ENCODE peak calls at places on chromosomes 13 and 19, in eight cellular contexts. One of them, this sample, is unnamed.

GRCh38 chr19:13057744-13058143 is 44.9 kb downstream of the LYL1 start:
- DNase-seq in osteoblast: no peak
- DNase-seq in heart right ventricle: no peak
- DNase-seq in lung: no peak
- DNase-seq in cardiac muscle cell: no peak
- DNase-seq in epithelial cell of esophagus: no peak
- DNase-seq in right atrium auricular region: no peak
- DNase-seq in thoracic aorta: no peak
- DNase-seq in this sample: no peak

GRCh38 chr13:93698016-93698613 is 471.5 kb downstream of the GPC6 start:
- DNase-seq in cardiac muscle cell: no peak
- DNase-seq in heart right ventricle: no peak
- DNase-seq in right atrium auricular region: no peak
- DNase-seq in lung: no peak
- DNase-seq in thoracic aorta: no peak
- DNase-seq in osteoblast: no peak
- DNase-seq in epithelial cell of esophagus: no peak
- DNase-seq in this sample: no peak

GRCh38 chr19:56351208-56351607 is 36.6 kb upstream of the ZSCAN5A start:
- DNase-seq in cardiac muscle cell: no peak
- DNase-seq in osteoblast: no peak
- DNase-seq in epithelial cell of esophagus: no peak
- DNase-seq in right atrium auricular region: no peak
- DNase-seq in lung: no peak
- DNase-seq in heart right ventricle: no peak
- DNase-seq in thoracic aorta: no peak
- DNase-seq in this sample: no peak

GRCh38 chr13:51666316-51666715 is 82.1 kb downstream of the WDFY2 start:
- DNase-seq in right atrium auricular region: no peak
- DNase-seq in epithelial cell of esophagus: no peak
- DNase-seq in heart right ventricle: no peak
- DNase-seq in osteoblast: no peak
- DNase-seq in thoracic aorta: no peak
- DNase-seq in cardiac muscle cell: no peak
- DNase-seq in lung: no peak
- DNase-seq in this sample: peak; percentile 13

GRCh38 chr13:87788363-87788762 is 117.2 kb downstream of the SLITRK5 start:
- DNase-seq in thoracic aorta: no peak
- DNase-seq in cardiac muscle cell: no peak
- DNase-seq in right atrium auricular region: no peak
- DNase-seq in lung: no peak
- DNase-seq in osteoblast: no peak
- DNase-seq in epithelial cell of esophagus: no peak
- DNase-seq in heart right ventricle: no peak
- DNase-seq in this sample: no peak

GRCh38 chr13:30870916-30871712 is 35.0 kb upstream of the MEDAG start:
- DNase-seq in thoracic aorta: no peak
- DNase-seq in right atrium auricular region: no peak
- DNase-seq in osteoblast: no peak
- DNase-seq in epithelial cell of esophagus: no peak
- DNase-seq in lung: no peak
- DNase-seq in heart right ventricle: no peak
- DNase-seq in cardiac muscle cell: no peak
- DNase-seq in this sample: no peak

GRCh38 chr13:96958286-96958891 is 35.9 kb downstream of the OXGR1 start:
- DNase-seq in heart right ventricle: no peak
- DNase-seq in epithelial cell of esophagus: peak; percentile 55
- DNase-seq in cardiac muscle cell: peak; percentile 71
- DNase-seq in right atrium auricular region: no peak
- DNase-seq in lung: no peak
- DNase-seq in osteoblast: no peak
- DNase-seq in thoracic aorta: no peak
- DNase-seq in this sample: peak; percentile 60

GRCh38 chr19:46373573-46374359 is 26.9 kb downstream of the PPP5C start:
- DNase-seq in right atrium auricular region: no peak
- DNase-seq in lung: peak; percentile 92
- DNase-seq in epithelial cell of esophagus: peak; percentile 99
- DNase-seq in cardiac muscle cell: no peak
- DNase-seq in osteoblast: peak; percentile 93
- DNase-seq in thoracic aorta: peak; percentile 57
- DNase-seq in heart right ventricle: peak; percentile 84
- DNase-seq in this sample: peak; percentile 95

GRCh38 chr13:24610956-24611355 is 69.3 kb upstream of the ATP12A start:
- DNase-seq in cardiac muscle cell: no peak
- DNase-seq in osteoblast: no peak
- DNase-seq in epithelial cell of esophagus: no peak
- DNase-seq in right atrium auricular region: no peak
- DNase-seq in lung: no peak
- DNase-seq in thoracic aorta: no peak
- DNase-seq in heart right ventricle: no peak
- DNase-seq in this sample: no peak

GRCh38 chr13:84366484-84366883 is 484.2 kb upstream of the SLITRK1 start:
- DNase-seq in heart right ventricle: no peak
- DNase-seq in osteoblast: no peak
- DNase-seq in right atrium auricular region: no peak
- DNase-seq in thoracic aorta: no peak
- DNase-seq in epithelial cell of esophagus: no peak
- DNase-seq in lung: no peak
- DNase-seq in cardiac muscle cell: no peak
- DNase-seq in this sample: no peak

GRCh38 chr13:34971473-34971872 is 29.4 kb downstream of the NBEA start:
- DNase-seq in thoracic aorta: no peak
- DNase-seq in epithelial cell of esophagus: no peak
- DNase-seq in right atrium auricular region: no peak
- DNase-seq in osteoblast: no peak
- DNase-seq in lung: no peak
- DNase-seq in cardiac muscle cell: no peak
- DNase-seq in heart right ventricle: no peak
- DNase-seq in this sample: peak; percentile 38

GRCh38 chr13:96835591-96835990 is 158.7 kb downstream of the OXGR1 start:
- DNase-seq in right atrium auricular region: no peak
- DNase-seq in heart right ventricle: no peak
- DNase-seq in lung: no peak
- DNase-seq in cardiac muscle cell: no peak
- DNase-seq in thoracic aorta: no peak
- DNase-seq in epithelial cell of esophagus: no peak
- DNase-seq in osteoblast: no peak
- DNase-seq in this sample: no peak

GRCh38 chr13:106506286-106506685 is 29.2 kb downstream of the EFNB2 start:
- DNase-seq in right atrium auricular region: no peak
- DNase-seq in lung: no peak
- DNase-seq in osteoblast: no peak
- DNase-seq in heart right ventricle: no peak
- DNase-seq in thoracic aorta: no peak
- DNase-seq in epithelial cell of esophagus: no peak
- DNase-seq in cardiac muscle cell: no peak
- DNase-seq in this sample: no peak

GRCh38 chr13:94641432-94641941 is 39.8 kb downstream of the GPR180 start:
- DNase-seq in right atrium auricular region: no peak
- DNase-seq in lung: no peak
- DNase-seq in heart right ventricle: no peak
- DNase-seq in epithelial cell of esophagus: peak; percentile 85
- DNase-seq in thoracic aorta: no peak
- DNase-seq in osteoblast: peak; percentile 73
- DNase-seq in cardiac muscle cell: no peak
- DNase-seq in this sample: peak; percentile 62

GRCh38 chr19:54317965-54318240 is 4.9 kb upstream of the LILRA5 start:
- DNase-seq in heart right ventricle: no peak
- DNase-seq in lung: no peak
- DNase-seq in cardiac muscle cell: no peak
- DNase-seq in epithelial cell of esophagus: no peak
- DNase-seq in thoracic aorta: no peak
- DNase-seq in right atrium auricular region: no peak
- DNase-seq in osteoblast: no peak
- DNase-seq in this sample: no peak

GRCh38 chr19:2164020-2164988 is 571 bp downstream of the DOT1L start:
- DNase-seq in epithelial cell of esophagus: peak; percentile 29
- DNase-seq in right atrium auricular region: no peak
- DNase-seq in heart right ventricle: no peak
- DNase-seq in thoracic aorta: no peak
- DNase-seq in osteoblast: peak; percentile 95
- DNase-seq in lung: no peak
- DNase-seq in cardiac muscle cell: peak; percentile 48
- DNase-seq in this sample: no peak

GRCh38 chr13:30796132-30796832 is 60.9 kb downstream of the ALOX5AP start:
- DNase-seq in lung: no peak
- DNase-seq in right atrium auricular region: no peak
- DNase-seq in cardiac muscle cell: no peak
- DNase-seq in osteoblast: peak; percentile 69
- DNase-seq in epithelial cell of esophagus: peak; percentile 75
- DNase-seq in heart right ventricle: no peak
- DNase-seq in thoracic aorta: no peak
- DNase-seq in this sample: peak; percentile 83

GRCh38 chr13:94550030-94550738 is 45.8 kb downstream of the TGDS start:
- DNase-seq in cardiac muscle cell: no peak
- DNase-seq in heart right ventricle: no peak
- DNase-seq in osteoblast: no peak
- DNase-seq in thoracic aorta: no peak
- DNase-seq in right atrium auricular region: no peak
- DNase-seq in lung: peak; percentile 58
- DNase-seq in epithelial cell of esophagus: peak; percentile 67
- DNase-seq in this sample: peak; percentile 35

GRCh38 chr19:3125900-3126524 is 9.8 kb upstream of the GNA15 start:
- DNase-seq in osteoblast: peak; percentile 97
- DNase-seq in cardiac muscle cell: peak; percentile 61
- DNase-seq in thoracic aorta: no peak
- DNase-seq in right atrium auricular region: no peak
- DNase-seq in heart right ventricle: peak; percentile 75
- DNase-seq in epithelial cell of esophagus: peak; percentile 54
- DNase-seq in lung: peak; percentile 73
- DNase-seq in this sample: peak; percentile 65

DNA sequence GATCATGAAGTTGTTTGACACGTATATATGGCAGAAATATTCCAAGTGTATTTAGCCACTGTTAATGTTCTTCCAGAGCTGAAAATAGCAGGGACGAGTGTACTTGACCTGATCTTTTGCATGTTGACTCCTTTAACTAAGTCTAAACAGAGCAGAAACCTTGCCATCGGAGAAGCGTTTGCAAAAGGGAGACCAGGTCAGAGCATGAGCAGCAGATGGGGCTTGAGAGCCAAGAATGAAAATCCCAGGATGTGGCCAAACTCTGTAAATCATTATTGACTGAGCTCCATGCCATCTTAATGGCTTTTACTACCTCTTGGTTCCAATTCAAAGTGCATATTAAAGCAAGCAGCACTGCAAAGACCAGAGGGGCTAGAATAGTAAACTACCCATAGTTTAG is 55.5 kb downstream of the FAM216B start:
- DNase-seq in lung: no peak
- DNase-seq in cardiac muscle cell: peak; percentile 40
- DNase-seq in osteoblast: peak; percentile 45
- DNase-seq in right atrium auricular region: no peak
- DNase-seq in epithelial cell of esophagus: peak; percentile 27
- DNase-seq in heart right ventricle: no peak
- DNase-seq in thoracic aorta: no peak
- DNase-seq in this sample: peak; percentile 46
- H3K4me3 ChIP-seq in lung: no peak overlapping the region
- H3K4me3 ChIP-seq in cardiac muscle cell: no peak overlapping the region
- H3K4me3 ChIP-seq in osteoblast: no peak overlapping the region
- H3K4me3 ChIP-seq in right atrium auricular region: no peak overlapping the region
- H3K4me3 ChIP-seq in epithelial cell of esophagus: no peak overlapping the region
- H3K4me3 ChIP-seq in heart right ventricle: no peak overlapping the region
- H3K4me3 ChIP-seq in thoracic aorta: no peak overlapping the region
- H3K4me3 ChIP-seq in this sample: no peak overlapping the region

DNA sequence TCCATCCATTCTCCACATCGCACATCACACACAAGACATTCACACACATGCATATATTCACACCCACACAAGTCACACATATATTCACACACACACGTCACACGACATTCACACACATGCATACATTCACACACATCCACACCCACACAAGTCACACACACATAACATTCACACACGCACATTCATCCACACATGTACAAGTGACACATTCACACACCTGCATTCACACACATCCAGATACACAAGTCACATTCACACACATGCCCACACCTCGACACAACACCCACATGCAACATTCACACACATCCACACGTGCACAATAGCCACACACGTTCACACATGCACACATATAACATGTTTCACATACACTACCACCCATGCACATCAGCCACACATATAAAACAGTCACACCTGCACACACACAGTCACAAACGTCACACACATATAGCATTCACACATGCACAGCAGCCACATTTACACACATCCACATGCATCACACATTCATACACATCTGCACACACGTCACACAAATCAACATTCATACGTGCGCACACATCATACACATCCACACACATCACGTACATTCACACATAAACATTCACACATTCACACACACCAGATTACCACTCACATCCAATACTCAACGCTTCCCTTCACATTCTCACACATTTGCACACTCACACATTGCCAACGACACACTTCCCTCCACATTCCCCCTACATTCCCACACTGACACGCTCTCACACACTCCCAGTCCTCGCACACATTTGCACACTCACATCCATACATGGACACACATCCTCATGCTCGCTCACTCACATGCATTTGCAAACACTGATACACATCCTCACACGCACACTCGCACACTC is 41.0 kb downstream of the ANKRD10 start:
- DNase-seq in cardiac muscle cell: no peak
- DNase-seq in epithelial cell of esophagus: no peak
- DNase-seq in thoracic aorta: no peak
- DNase-seq in lung: no peak
- DNase-seq in osteoblast: no peak
- DNase-seq in right atrium auricular region: no peak
- DNase-seq in heart right ventricle: no peak
- DNase-seq in this sample: no peak
- H3K4me3 ChIP-seq in cardiac muscle cell: peak overlapping the region; percentile 41
- H3K4me3 ChIP-seq in epithelial cell of esophagus: no peak overlapping the region
- H3K4me3 ChIP-seq in thoracic aorta: peak overlapping the region; percentile 66
- H3K4me3 ChIP-seq in lung: no peak overlapping the region
- H3K4me3 ChIP-seq in osteoblast: peak overlapping the region; percentile 57
- H3K4me3 ChIP-seq in right atrium auricular region: peak overlapping the region; percentile 50
- H3K4me3 ChIP-seq in heart right ventricle: peak overlapping the region; percentile 22
- H3K4me3 ChIP-seq in this sample: peak overlapping the region; percentile 61

GRCh38 chr13:45341799-45342584 is 1.0 kb upstream of the TPT1 start:
- DNase-seq in cardiac muscle cell: peak; percentile 42
- DNase-seq in epithelial cell of esophagus: peak; percentile 82
- DNase-seq in thoracic aorta: peak; percentile 58
- DNase-seq in heart right ventricle: no peak
- DNase-seq in lung: peak; percentile 58
- DNase-seq in osteoblast: no peak
- DNase-seq in right atrium auricular region: peak; percentile 86
- DNase-seq in this sample: peak; percentile 28
- H3K4me3 ChIP-seq in cardiac muscle cell: peak overlapping the region; percentile 81
- H3K4me3 ChIP-seq in epithelial cell of esophagus: peak overlapping the region; percentile 91
- H3K4me3 ChIP-seq in thoracic aorta: peak overlapping the region; percentile 97
- H3K4me3 ChIP-seq in heart right ventricle: peak overlapping the region; percentile 98
- H3K4me3 ChIP-seq in lung: peak overlapping the region; percentile 39
- H3K4me3 ChIP-seq in osteoblast: peak overlapping the region; percentile 94
- H3K4me3 ChIP-seq in right atrium auricular region: peak overlapping the region; percentile 96
- H3K4me3 ChIP-seq in this sample: peak overlapping the region; percentile 96

DNA sequence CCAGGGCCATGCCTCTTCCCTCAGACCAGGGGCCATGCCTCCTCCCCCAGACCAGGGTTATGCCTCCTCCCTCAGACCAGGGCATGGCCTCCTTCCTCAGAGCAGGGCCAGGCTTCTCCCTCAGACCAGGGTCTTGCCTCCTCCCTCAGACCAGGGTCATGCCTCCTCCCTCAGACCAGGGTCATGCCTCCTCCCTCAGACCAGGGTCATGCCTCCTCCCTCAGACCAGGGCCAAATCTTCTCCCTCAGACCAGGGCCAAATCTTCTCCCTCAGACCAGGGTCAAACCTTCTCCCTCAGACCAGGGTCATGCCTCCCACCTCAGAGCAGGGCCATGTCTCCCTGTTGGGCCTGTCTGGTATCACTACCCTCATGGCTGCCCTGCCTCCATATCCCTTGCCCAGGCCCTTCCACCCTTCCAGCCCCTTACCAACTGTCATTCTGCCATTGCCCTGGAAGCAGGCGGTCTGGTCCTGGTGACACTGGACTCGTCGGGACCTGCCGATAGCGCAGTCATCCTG is 4.2 kb downstream of the LYPD5 start:
- DNase-seq in osteoblast: no peak
- DNase-seq in lung: no peak
- DNase-seq in epithelial cell of esophagus: no peak
- DNase-seq in heart right ventricle: no peak
- DNase-seq in thoracic aorta: no peak
- DNase-seq in cardiac muscle cell: no peak
- DNase-seq in right atrium auricular region: no peak
- DNase-seq in this sample: no peak
- H3K4me3 ChIP-seq in osteoblast: peak overlapping the region; percentile 69
- H3K4me3 ChIP-seq in lung: peak overlapping the region; percentile 47
- H3K4me3 ChIP-seq in epithelial cell of esophagus: peak overlapping the region; percentile 44
- H3K4me3 ChIP-seq in heart right ventricle: peak overlapping the region; percentile 32
- H3K4me3 ChIP-seq in thoracic aorta: peak overlapping the region; percentile 70
- H3K4me3 ChIP-seq in cardiac muscle cell: peak overlapping the region; percentile 1
- H3K4me3 ChIP-seq in right atrium auricular region: peak overlapping the region; percentile 49
- H3K4me3 ChIP-seq in this sample: peak overlapping the region; percentile 73